ENCODE peak calls at places on chromosomes 13 and 19, in four cellular contexts. R, B, V and E are unnamed samples.

GRCh38 chr13:26872444-26873173 is 112.0 kb upstream of the GPR12 start:
- DNase-seq in B (no peak), R (peak), V (peak), E (peak)

GRCh38 chr13:26628706-26629105 is 71.2 kb downstream of the WASF3 start:
- DNase-seq in B (no peak), R (no peak), V (peak), E (no peak)

GRCh38 chr19:468587-469256 is 7.9 kb upstream of the SHC2 start:
- DNase-seq in R (no peak), V (no peak), B (no peak), E (no peak)

GRCh38 chr19:55490478-55491436 is 2.5 kb downstream of the SSC5D start:
- DNase-seq in R (no peak), V (no peak), B (no peak), E (no peak)

GRCh38 chr19:48415395-48415794 is 21.9 kb downstream of the GRIN2D start:
- DNase-seq in B (no peak), V (peak), R (peak), E (peak)

GRCh38 chr19:38496603-38497487 is 63.4 kb downstream of the RYR1 start:
- DNase-seq in R (no peak), B (no peak), V (no peak), E (no peak)

GRCh38 chr13:103188688-103189326 is 122.6 kb upstream of the SLC10A2 start:
- DNase-seq in V (no peak), R (no peak), B (no peak), E (peak)

GRCh38 chr19:39389621-39390414 is 1.1 kb downstream of the PAF1 start:
- DNase-seq in R (no peak), B (no peak), V (no peak), E (no peak)

GRCh38 chr19:4094761-4095487 is 28.2 kb upstream of the ZBTB7A start:
- DNase-seq in V (no peak), B (no peak), R (no peak), E (no peak)

GRCh38 chr13:74575729-74576125 is 441.5 kb upstream of the KLF12 start:
- DNase-seq in V (no peak), B (no peak), R (peak), E (peak)

GRCh38 chr13:24280722-24281121 is 28.7 kb upstream of the C1QTNF9 start:
- DNase-seq in R (no peak), V (no peak), B (peak), E (no peak)

GRCh38 chr13:98838776-98839175 is 86.3 kb upstream of the SLC15A1 start:
- DNase-seq in B (no peak), V (no peak), R (no peak), E (no peak)

GRCh38 chr13:32234914-32235313 is 80.2 kb downstream of the ZAR1L start:
- DNase-seq in B (no peak), V (no peak), R (no peak), E (no peak)

GRCh38 chr19:38649305-38650179 is 2.1 kb downstream of the ACTN4 start:
- DNase-seq in V (peak), R (no peak), B (no peak), E (no peak)

GRCh38 chr13:75468098-75468497 is 13.9 kb downstream of the TBC1D4 start:
- DNase-seq in B (no peak), R (no peak), V (no peak), E (no peak)

GRCh38 chr19:18293642-18294466 is 12.4 kb upstream of the JUND start:
- DNase-seq in V (no peak), B (no peak), R (peak), E (no peak)

GRCh38 chr19:4581381-4582111 is 22.1 kb upstream of the SEMA6B start:
- DNase-seq in V (no peak), B (no peak), R (peak), E (peak)

GRCh38 chr13:58587183-58587582 is 955.6 kb downstream of the PCDH17 start:
- DNase-seq in V (no peak), B (peak), R (no peak), E (no peak)

GRCh38 chr13:41137241-41137640 is 4.6 kb upstream of the KBTBD6 start:
- DNase-seq in V (no peak), R (no peak), B (no peak), E (no peak)

GRCh38 chr19:18634612-18635290 is 2.1 kb upstream of the KLHL26 start:
- DNase-seq in B (no peak), R (no peak), V (peak), E (no peak)

DNA sequence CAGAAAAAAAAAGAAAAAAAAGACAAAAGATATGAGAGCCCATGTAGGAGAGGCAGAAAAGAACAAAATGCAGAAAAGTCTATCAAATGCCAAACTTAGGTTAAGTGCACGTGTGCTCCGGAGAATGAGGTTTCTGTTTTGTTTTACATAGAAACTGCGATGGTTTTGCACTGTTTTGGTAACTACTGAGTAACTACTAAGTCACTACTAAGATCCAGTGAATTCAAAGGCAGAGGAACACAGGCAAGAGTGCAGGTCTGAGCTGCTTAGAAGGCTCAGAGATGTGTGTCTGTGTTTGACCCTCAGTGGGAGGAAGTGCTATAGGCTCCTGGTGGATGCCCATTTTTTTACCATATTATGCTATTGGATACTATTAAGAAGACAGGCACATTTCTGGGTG is 299.3 kb downstream of the NDFIP2 start:
- DNase-seq in B (peak), R (no peak), V (no peak), E (no peak)
- TF ChIP-seq SMC3 in B (no peak), R (no peak), V (no peak), E (no peak)

GRCh38 chr19:6216996-6217751 is 62.6 kb downstream of the MLLT1 start:
- DNase-seq in V (no peak), R (peak), B (no peak), E (peak)
- TF ChIP-seq NFIC in V (no peak), R (no peak), B (no peak), E (no peak)

DNA sequence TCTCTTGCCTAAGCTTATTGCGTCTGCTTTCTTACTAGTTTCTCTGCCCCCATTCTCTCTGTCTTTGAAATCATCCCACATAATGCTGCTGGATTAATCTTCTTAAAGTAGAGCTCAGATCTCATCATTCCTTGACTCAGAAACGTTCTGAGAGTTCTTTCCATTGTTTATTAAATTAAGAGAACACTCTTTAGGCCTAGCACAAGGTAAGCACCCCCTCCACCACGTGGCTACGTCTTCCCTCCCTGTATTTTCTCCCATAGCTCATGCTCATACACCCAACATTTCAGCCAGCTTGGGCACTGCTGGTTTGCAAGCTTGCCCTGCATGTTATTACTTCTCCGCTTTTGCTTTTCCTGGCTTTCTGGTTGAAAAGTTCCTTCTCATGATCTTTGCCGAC is 26.4 kb upstream of the CNMD start:
- DNase-seq in B (no peak), V (no peak), R (no peak), E (no peak)
- TF ChIP-seq SMC3 in B (no peak), V (no peak), R (no peak), E (no peak)

DNA sequence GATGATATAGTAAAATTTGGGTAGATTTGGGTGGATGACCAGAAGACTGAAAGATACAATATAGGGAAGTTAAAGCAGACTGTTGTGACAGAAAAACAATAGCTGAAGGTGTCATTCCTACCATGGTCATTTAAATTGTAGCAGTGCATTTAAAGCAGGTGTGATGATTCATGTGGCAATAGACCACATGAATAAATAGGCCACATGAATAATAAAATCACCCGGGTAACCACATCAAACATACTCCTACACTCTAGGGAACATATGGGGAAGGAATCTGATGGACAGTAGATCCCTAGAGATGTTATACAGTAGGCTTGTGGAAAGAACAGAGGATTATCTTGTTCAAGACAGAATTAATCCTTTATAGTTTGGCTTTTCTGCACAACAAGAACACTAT is 392.6 kb downstream of the SLITRK5 start:
- DNase-seq in R (no peak), B (no peak), V (no peak), E (no peak)
- TF ChIP-seq NFIC in R (no peak), B (no peak), V (no peak), E (no peak)

GRCh38 chr19:10226376-10227214 is 4.5 kb downstream of the S1PR2 start:
- DNase-seq in V (no peak), R (peak), B (no peak), E (peak)

GRCh38 chr19:10226021-10226375 is 5.1 kb downstream of the S1PR2 start:
- DNase-seq in V (no peak), R (no peak), B (no peak), E (no peak)

GRCh38 chr19:10222201-10222890 is 8.8 kb downstream of the S1PR2 start:
- DNase-seq in B (no peak), R (no peak), V (no peak), E (no peak)

GRCh38 chr19:10224337-10224736 is 6.8 kb downstream of the S1PR2 start:
- DNase-seq in V (no peak), B (no peak), R (no peak), E (no peak)

DNA sequence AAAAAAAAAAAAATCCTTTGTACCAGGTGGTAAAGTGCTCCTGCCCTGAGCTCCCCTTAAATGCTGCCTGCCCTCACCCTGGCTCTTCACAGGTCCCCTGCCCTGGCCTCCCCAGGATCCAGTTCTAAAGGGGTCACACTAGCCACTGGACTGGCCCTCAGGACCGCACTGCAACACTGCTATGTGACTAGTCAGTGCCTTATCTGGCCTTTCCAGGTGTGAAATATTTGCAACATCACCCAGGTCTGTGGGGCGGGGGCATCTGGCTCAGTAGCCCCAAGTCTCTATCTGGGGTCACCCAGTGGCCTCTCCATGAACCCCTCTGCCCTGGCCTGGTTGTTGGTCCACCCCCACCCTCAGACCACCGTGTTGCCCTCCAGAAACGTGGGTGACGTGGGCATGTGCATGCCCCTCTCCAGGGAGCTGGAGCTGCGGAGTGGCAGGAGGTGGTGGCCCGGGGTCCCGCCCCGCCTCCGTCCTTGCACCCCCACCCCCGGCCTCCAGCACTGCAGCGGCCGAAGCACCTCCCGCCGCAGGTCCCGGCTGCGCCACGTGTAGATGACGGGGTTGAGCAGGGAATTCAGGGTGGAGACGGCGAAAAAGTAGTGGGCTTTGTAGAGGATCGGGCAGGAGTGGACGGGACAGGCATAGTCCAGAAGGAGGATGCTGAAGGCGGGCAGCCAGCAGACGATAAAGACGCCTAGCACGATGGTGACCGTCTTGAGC is 7.5 kb downstream of the S1PR2 start:
- DNase-seq in B (no peak), V (no peak), R (peak), E (no peak)
- TF ChIP-seq SMC3 in B (no peak), V (no peak), R (no peak), E (no peak)

DNA sequence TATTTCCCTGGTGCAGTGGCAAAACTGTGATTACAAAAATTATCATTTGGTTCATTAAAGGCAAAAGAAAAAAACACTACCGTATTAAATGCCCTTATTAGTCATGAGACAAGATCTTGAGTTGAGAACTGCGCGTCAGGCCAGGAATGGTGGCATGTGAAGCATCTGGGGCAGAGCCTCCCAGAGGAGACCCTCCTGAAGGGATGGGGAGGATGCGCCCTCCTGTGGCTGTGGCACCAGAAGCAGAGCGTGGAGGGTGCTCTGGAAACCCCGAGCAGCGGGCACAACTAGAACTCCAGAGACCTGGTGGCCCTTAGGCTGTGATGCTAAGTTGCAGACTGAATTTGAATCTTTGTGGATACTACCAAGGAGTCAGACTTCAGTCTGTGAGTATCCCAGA is 11.5 kb downstream of the CUL4A start:
- DNase-seq in V (no peak), R (no peak), B (no peak), E (peak)
- TF ChIP-seq NFIC in V (no peak), R (no peak), B (no peak), E (no peak)